ENCODE peak calls at places on chromosomes 5 and 9, in seven cellular contexts. M, Z, I, P, N, D and X are unnamed samples.

GRCh38 chr5:72388652-72389051 is 68.5 kb downstream of the PTCD2 start:
- DNase-seq in M (no peak), Z (no peak), I (no peak), P (no peak), N (no peak), D (peak), X (peak)

GRCh38 chr9:70120834-70121510 is 77.3 kb downstream of the MAMDC2 start:
- DNase-seq in M (peak), Z (no peak), I (no peak), P (no peak), N (no peak), D (peak), X (peak)

GRCh38 chr9:136857166-136857565 is 5.0 kb downstream of the MAMDC4 start:
- DNase-seq in M (no peak), Z (no peak), I (no peak), P (no peak), N (no peak), D (no peak), X (no peak)

GRCh38 chr9:125774106-125774505 is 26.9 kb downstream of the PBX3 start:
- DNase-seq in M (no peak), Z (no peak), I (no peak), P (no peak), N (no peak), D (no peak), X (no peak)

GRCh38 chr5:59126665-59127354 is 543.9 kb downstream of the RAB3C start:
- DNase-seq in M (peak), Z (no peak), I (peak), P (no peak), N (no peak), D (peak), X (peak)

GRCh38 chr9:36328798-36329411 is 70.7 kb upstream of the GNE start:
- DNase-seq in M (peak), Z (peak), I (peak), P (peak), N (no peak), D (peak), X (peak)

GRCh38 chr5:168443950-168444700 is 42.1 kb upstream of the RARS1 start:
- DNase-seq in M (no peak), Z (no peak), I (no peak), P (no peak), N (no peak), D (no peak), X (no peak)

GRCh38 chr5:16120579-16120978 is 59.0 kb downstream of the MARCHF11 start:
- DNase-seq in M (no peak), Z (no peak), I (no peak), P (no peak), N (no peak), D (no peak), X (no peak)

GRCh38 chr9:26462213-26462612 is 430.4 kb downstream of the CAAP1 start:
- DNase-seq in M (peak), Z (no peak), I (no peak), P (no peak), N (no peak), D (no peak), X (peak)

GRCh38 chr5:71972777-71973473 is 134.3 kb upstream of the MAP1B start:
- DNase-seq in M (no peak), Z (no peak), I (no peak), P (no peak), N (no peak), D (no peak), X (no peak)

GRCh38 chr9:113548221-113549041 is 84.9 kb downstream of the RGS3 start:
- DNase-seq in M (no peak), Z (no peak), I (no peak), P (no peak), N (no peak), D (peak), X (peak)

GRCh38 chr5:162721125-162721524 is 653.6 kb downstream of the GABRG2 start:
- DNase-seq in M (no peak), Z (no peak), I (no peak), P (no peak), N (no peak), D (no peak), X (no peak)